ENCODE peak calls at places on chromosomes 1 and 21, in nine cellular contexts. R, K, L, O, M, W, C, F and H are unnamed samples.

GRCh38 chr1:28893403-28894102 is 20.8 kb upstream of the EPB41 start:
- ATAC-seq in R (no peak), K (peak; percentile 24), L (no peak), O (no peak), M (peak; percentile 40), W (peak; percentile 41), C (no peak), F (peak; percentile 29), H (no peak)

GRCh38 chr1:113872219-113872934 is 865 bp upstream of the PTPN22 start:
- ATAC-seq in R (no peak), K (peak; percentile 7), L (peak; percentile 54), O (peak; percentile 52), M (peak; percentile 2), W (peak; percentile 20), C (peak; percentile 37), F (peak; percentile 20), H (no peak)

GRCh38 chr1:112998592-112999235 is 42.7 kb upstream of the SLC16A1 start:
- ATAC-seq in R (no peak), K (no peak), L (peak; percentile 89), O (peak; percentile 72), M (no peak), W (no peak), C (peak; percentile 80), F (no peak), H (no peak)

GRCh38 chr1:245686006-245686405 is 531.2 kb downstream of the KIF26B start:
- ATAC-seq in R (no peak), K (no peak), L (no peak), O (no peak), M (no peak), W (no peak), C (no peak), F (no peak), H (no peak)

GRCh38 chr1:91273875-91274274 is 130.8 kb downstream of the HFM1 start:
- ATAC-seq in R (no peak), K (no peak), L (no peak), O (no peak), M (no peak), W (no peak), C (no peak), F (no peak), H (no peak)

GRCh38 chr1:174367892-174368291 is 79.9 kb upstream of the GPR52 start:
- ATAC-seq in R (no peak), K (no peak), L (peak; percentile 74), O (no peak), M (no peak), W (no peak), C (no peak), F (no peak), H (no peak)

GRCh38 chr1:184854456-184855180 is 100.0 kb upstream of the EDEM3 start:
- ATAC-seq in R (no peak), K (no peak), L (peak; percentile 62), O (peak; percentile 51), M (no peak), W (no peak), C (no peak), F (no peak), H (no peak)

GRCh38 chr1:211531194-211532085 is 39.5 kb upstream of the RD3 start:
- ATAC-seq in R (no peak), K (no peak), L (no peak), O (no peak), M (no peak), W (no peak), C (no peak), F (no peak), H (no peak)

GRCh38 chr1:22828151-22828817 is 117.6 kb downstream of the EPHB2 start:
- ATAC-seq in R (no peak), K (no peak), L (no peak), O (no peak), M (no peak), W (no peak), C (no peak), F (no peak), H (no peak)

GRCh38 chr1:42996384-42996991 is 37.8 kb upstream of the SLC2A1 start:
- ATAC-seq in R (no peak), K (no peak), L (no peak), O (no peak), M (no peak), W (no peak), C (no peak), F (no peak), H (no peak)

GRCh38 chr1:39701092-39701460 is 9.8 kb upstream of the HPCAL4 start:
- ATAC-seq in R (no peak), K (no peak), L (peak; percentile 89), O (peak; percentile 56), M (no peak), W (no peak), C (peak; percentile 54), F (no peak), H (no peak)

GRCh38 chr21:40686526-40686925 is 160.4 kb downstream of the DSCAM start:
- ATAC-seq in R (no peak), K (no peak), L (no peak), O (no peak), M (no peak), W (no peak), C (no peak), F (no peak), H (no peak)

GRCh38 chr1:90810681-90811080 is 93.6 kb upstream of the BARHL2 start:
- ATAC-seq in R (no peak), K (no peak), L (no peak), O (no peak), M (no peak), W (no peak), C (no peak), F (no peak), H (no peak)

GRCh38 chr1:195768936-195769335 is 839.3 kb downstream of the KCNT2 start:
- ATAC-seq in R (no peak), K (no peak), L (no peak), O (no peak), M (no peak), W (no peak), C (no peak), F (no peak), H (no peak)

GRCh38 chr1:54559771-54560231 is 11.8 kb downstream of the ACOT11 start:
- ATAC-seq in R (no peak), K (no peak), L (peak; percentile 92), O (no peak), M (no peak), W (no peak), C (no peak), F (no peak), H (no peak)

GRCh38 chr1:205744403-205744802 is 5.6 kb downstream of the NUCKS1 start:
- ATAC-seq in R (no peak), K (no peak), L (no peak), O (no peak), M (no peak), W (no peak), C (no peak), F (no peak), H (no peak)

GRCh38 chr1:164772635-164773034 is 213.7 kb downstream of the PBX1 start:
- ATAC-seq in R (peak; percentile 59), K (peak; percentile 52), L (peak; percentile 86), O (peak; percentile 94), M (peak; percentile 87), W (peak; percentile 83), C (peak; percentile 21), F (peak; percentile 85), H (no peak)

GRCh38 chr1:67700220-67700619 is 15.2 kb downstream of the GADD45A start:
- ATAC-seq in R (no peak), K (no peak), L (no peak), O (no peak), M (no peak), W (no peak), C (no peak), F (no peak), H (no peak)

GRCh38 chr1:206709772-206710456 is 25.2 kb downstream of the MAPKAPK2 start:
- ATAC-seq in R (no peak), K (no peak), L (no peak), O (peak; percentile 18), M (peak; percentile 42), W (no peak), C (no peak), F (peak; percentile 12), H (no peak)

GRCh38 chr21:38651570-38651969 is 153.3 kb upstream of the ERG start:
- ATAC-seq in R (no peak), K (no peak), L (no peak), O (no peak), M (no peak), W (no peak), C (no peak), F (no peak), H (no peak)

GRCh38 chr1:32358435-32358834 is 3.9 kb downstream of the FAM229A start:
- ATAC-seq in R (no peak), K (no peak), L (no peak), O (no peak), M (no peak), W (no peak), C (no peak), F (no peak), H (no peak)

GRCh38 chr1:21509351-21510112 is at the start of gene ALPL:
- ATAC-seq in R (peak; percentile 47), K (no peak), L (no peak), O (peak; percentile 11), M (peak; percentile 39), W (no peak), C (peak; percentile 31), F (peak; percentile 19), H (no peak)

GRCh38 chr1:86757272-86757984 is 53.1 kb downstream of the SH3GLB1 start:
- ATAC-seq in R (no peak), K (no peak), L (peak; percentile 86), O (peak; percentile 74), M (no peak), W (no peak), C (no peak), F (no peak), H (no peak)

GRCh38 chr1:71365451-71365850 is 284.6 kb upstream of the ZRANB2 start:
- ATAC-seq in R (no peak), K (no peak), L (no peak), O (no peak), M (no peak), W (no peak), C (no peak), F (no peak), H (no peak)

GRCh38 chr1:155598842-155599331 is 11.1 kb upstream of the MSTO1 start:
- ATAC-seq in R (no peak), K (no peak), L (peak; percentile 38), O (peak; percentile 41), M (no peak), W (peak; percentile 37), C (no peak), F (peak; percentile 69), H (peak; percentile 24)

GRCh38 chr1:98351506-98352038 is 309.9 kb upstream of the SNX7 start:
- ATAC-seq in R (no peak), K (no peak), L (no peak), O (no peak), M (no peak), W (no peak), C (no peak), F (no peak), H (no peak)

GRCh38 chr1:103250441-103250861 is 142.1 kb upstream of the COL11A1 start:
- ATAC-seq in R (no peak), K (no peak), L (no peak), O (no peak), M (no peak), W (no peak), C (no peak), F (no peak), H (no peak)

GRCh38 chr21:29360799-29361765 is 62.4 kb downstream of the BACH1 start:
- ATAC-seq in R (no peak), K (no peak), L (no peak), O (no peak), M (no peak), W (no peak), C (peak; percentile 56), F (peak; percentile 46), H (no peak)

GRCh38 chr21:28537371-28538079 is 455.2 kb downstream of the LTN1 start:
- ATAC-seq in R (no peak), K (peak; percentile 43), L (no peak), O (no peak), M (no peak), W (no peak), C (no peak), F (no peak), H (no peak)

GRCh38 chr1:59477867-59478266 is 181.0 kb downstream of the FGGY start:
- ATAC-seq in R (no peak), K (no peak), L (no peak), O (no peak), M (no peak), W (no peak), C (peak; percentile 76), F (no peak), H (no peak)